ENCODE peak calls at places on chromosomes 13 and 19, in four cellular contexts. L is tibial artery, X is dermis microvascular lymphatic vessel endothelial cell, N is GDM1. P is an unnamed sample.

GRCh38 chr13:108005231-108005630 is 210.1 kb downstream of the LIG4 start:
- DNase-seq in L (no peak), X (no peak), N (no peak), P (no peak)

GRCh38 chr13:33057019-33057785 is 41.0 kb downstream of the KL start:
- DNase-seq in L (peak), X (no peak), N (peak), P (no peak)

GRCh38 chr19:5947435-5947834 is 30.5 kb downstream of the RANBP3 start:
- DNase-seq in L (peak), X (no peak), N (no peak), P (peak)

GRCh38 chr13:32824061-32824460 is 192.2 kb upstream of the KL start:
- DNase-seq in L (no peak), X (no peak), N (no peak), P (no peak)

GRCh38 chr19:10888421-10888866 is 17.1 kb downstream of the CARM1 start:
- DNase-seq in L (no peak), X (no peak), N (no peak), P (no peak)

GRCh38 chr19:33500586-33500985 is 21.0 kb downstream of the PEPD start:
- DNase-seq in L (no peak), X (no peak), N (no peak), P (no peak)

GRCh38 chr13:22162889-22163288 is 492.0 kb downstream of the FGF9 start:
- DNase-seq in L (no peak), X (no peak), N (no peak), P (no peak)

GRCh38 chr13:29514720-29515310 is 80.7 kb downstream of the SLC7A1 start:
- DNase-seq in L (no peak), X (no peak), N (no peak), P (no peak)

GRCh38 chr19:40467007-40467565 is 285 bp downstream of the SPTBN4 start:
- DNase-seq in L (no peak), X (no peak), N (no peak), P (no peak)

GRCh38 chr19:12992729-12993128 is 2.5 kb upstream of the NFIX start:
- DNase-seq in L (no peak), X (no peak), N (no peak), P (no peak)

GRCh38 chr19:38162094-38162493 is 61.9 kb downstream of the DPF1 start:
- DNase-seq in L (no peak), X (no peak), N (no peak), P (no peak)

GRCh38 chr19:18710986-18711751 is 27.7 kb downstream of the CRTC1 start:
- DNase-seq in L (peak), X (no peak), N (no peak), P (peak)

GRCh38 chr13:48783181-48783630 is 129.5 kb downstream of the CYSLTR2 start:
- DNase-seq in L (peak), X (peak), N (no peak), P (peak)

GRCh38 chr13:108342369-108343289 is 73.1 kb downstream of the TNFSF13B start:
- DNase-seq in L (no peak), X (no peak), N (no peak), P (no peak)

GRCh38 chr19:49801966-49802661 is 11.0 kb downstream of the FUZ start:
- DNase-seq in L (peak), X (no peak), N (no peak), P (peak)

GRCh38 chr13:105960326-105960725 is 575.1 kb downstream of the EFNB2 start:
- DNase-seq in L (no peak), X (no peak), N (no peak), P (no peak)

GRCh38 chr19:53945441-53945840 is 17.3 kb upstream of the CACNG8 start:
- DNase-seq in L (no peak), X (no peak), N (peak), P (no peak)

GRCh38 chr13:90738881-90739280 is 608.6 kb upstream of the MIR17HG start:
- DNase-seq in L (no peak), X (no peak), N (no peak), P (no peak)

GRCh38 chr13:98480915-98481510 is 95.9 kb downstream of the STK24 start:
- DNase-seq in L (no peak), X (no peak), N (no peak), P (peak)

GRCh38 chr19:49340069-49340864 is 5.1 kb downstream of the CD37 start:
- DNase-seq in L (peak), X (no peak), N (no peak), P (peak)

GRCh38 chr19:3274245-3275067 is 50.0 kb downstream of the CELF5 start:
- DNase-seq in L (no peak), X (no peak), N (no peak), P (no peak)

GRCh38 chr13:97112451-97113152 is 109.5 kb upstream of the MBNL2 start:
- DNase-seq in L (no peak), X (no peak), N (no peak), P (no peak)

GRCh38 chr19:40217921-40218890 is at the start of gene TTC9B:
- DNase-seq in L (no peak), X (no peak), N (no peak), P (no peak)

P was measured in left ventricle myocardium inferior.